ENCODE peak calls at places on chromosomes 5 and 9, in six cellular contexts. One of them, this sample, is unnamed. For H3K27me3, the result is how much of the 10 kb centered on the place peaks cover.

GRCh38 chr5:121031487-121031886 is 567.4 kb downstream of the PRR16 start:
- DNase-seq in GM06990: no peak
- DNase-seq in left ventricle myocardium inferior: no peak
- DNase-seq in transverse colon: no peak
- DNase-seq in body of pancreas: no peak
- DNase-seq in uterus: no peak
- DNase-seq in this sample: no peak

GRCh38 chr5:147611483-147611882 is 101.6 kb upstream of the DPYSL3 start:
- DNase-seq in GM06990: no peak
- DNase-seq in left ventricle myocardium inferior: no peak
- DNase-seq in transverse colon: no peak
- DNase-seq in body of pancreas: no peak
- DNase-seq in uterus: no peak
- DNase-seq in this sample: no peak

GRCh38 chr9:16221350-16221749 is 649.1 kb downstream of the BNC2 start:
- DNase-seq in GM06990: no peak
- DNase-seq in left ventricle myocardium inferior: peak
- DNase-seq in transverse colon: no peak
- DNase-seq in body of pancreas: peak
- DNase-seq in uterus: no peak
- DNase-seq in this sample: no peak

GRCh38 chr9:109181284-109181683 is 14.2 kb upstream of the FRRS1L start:
- DNase-seq in GM06990: peak
- DNase-seq in left ventricle myocardium inferior: no peak
- DNase-seq in transverse colon: no peak
- DNase-seq in body of pancreas: no peak
- DNase-seq in uterus: no peak
- DNase-seq in this sample: no peak

GRCh38 chr5:94102849-94103248 is 361.4 kb upstream of the POU5F2 start:
- DNase-seq in GM06990: no peak
- DNase-seq in left ventricle myocardium inferior: no peak
- DNase-seq in transverse colon: no peak
- DNase-seq in body of pancreas: no peak
- DNase-seq in uterus: no peak
- DNase-seq in this sample: no peak

GRCh38 chr9:35960029-35960655 is 2.2 kb upstream of the OR2S2 start:
- DNase-seq in GM06990: no peak
- DNase-seq in left ventricle myocardium inferior: no peak
- DNase-seq in transverse colon: peak
- DNase-seq in body of pancreas: no peak
- DNase-seq in uterus: no peak
- DNase-seq in this sample: no peak

GRCh38 chr9:114757395-114757794 is 48.4 kb downstream of the TNFSF15 start:
- DNase-seq in GM06990: no peak
- DNase-seq in left ventricle myocardium inferior: no peak
- DNase-seq in transverse colon: no peak
- DNase-seq in body of pancreas: no peak
- DNase-seq in uterus: no peak
- DNase-seq in this sample: no peak

GRCh38 chr5:6315580-6315979 is 62.8 kb downstream of the MED10 start:
- DNase-seq in GM06990: no peak
- DNase-seq in left ventricle myocardium inferior: no peak
- DNase-seq in transverse colon: no peak
- DNase-seq in body of pancreas: no peak
- DNase-seq in uterus: no peak
- DNase-seq in this sample: no peak

GRCh38 chr9:35606138-35606504 is 1.1 kb downstream of the TESK1 start:
- DNase-seq in GM06990: no peak
- DNase-seq in left ventricle myocardium inferior: no peak
- DNase-seq in transverse colon: no peak
- DNase-seq in body of pancreas: no peak
- DNase-seq in uterus: no peak
- DNase-seq in this sample: no peak

GRCh38 chr9:87290241-87290700 is 207.4 kb upstream of the DAPK1 start:
- DNase-seq in GM06990: no peak
- DNase-seq in left ventricle myocardium inferior: no peak
- DNase-seq in transverse colon: no peak
- DNase-seq in body of pancreas: no peak
- DNase-seq in uterus: no peak
- DNase-seq in this sample: no peak
- TF ChIP-seq CTCF in GM06990: peak
- TF ChIP-seq CTCF in left ventricle myocardium inferior: no peak
- TF ChIP-seq CTCF in transverse colon: no peak
- TF ChIP-seq CTCF in body of pancreas: no peak
- TF ChIP-seq CTCF in uterus: no peak
- TF ChIP-seq CTCF in this sample: no peak

DNA sequence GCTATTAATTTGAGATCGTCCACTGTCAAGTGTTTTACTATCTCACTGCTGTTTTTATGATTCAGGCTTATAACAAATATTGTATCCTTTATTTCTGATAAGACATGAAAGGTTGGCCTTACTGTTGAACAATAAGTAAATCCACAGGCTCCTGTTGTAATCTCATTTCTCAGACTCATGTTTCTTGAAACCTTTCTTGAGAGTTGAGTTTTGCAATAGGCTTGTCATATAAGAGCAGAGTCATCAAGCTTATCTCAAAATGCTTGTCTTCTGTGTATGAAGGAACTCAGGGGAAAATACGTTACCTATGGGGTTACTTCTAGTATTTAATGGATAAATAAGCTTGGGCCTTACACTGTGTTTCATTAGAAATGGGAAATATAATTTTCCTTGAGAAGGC is 9.2 kb upstream of the TLX3 start:
- DNase-seq in GM06990: no peak
- DNase-seq in left ventricle myocardium inferior: no peak
- DNase-seq in transverse colon: no peak
- DNase-seq in body of pancreas: no peak
- DNase-seq in uterus: no peak
- DNase-seq in this sample: no peak
- H3K27me3 ChIP-seq in GM06990: under half
- H3K27me3 ChIP-seq in left ventricle myocardium inferior: half or more
- H3K27me3 ChIP-seq in transverse colon: under half
- H3K27me3 ChIP-seq in body of pancreas: under half
- H3K27me3 ChIP-seq in uterus: under half
- H3K27me3 ChIP-seq in this sample: under half

GRCh38 chr9:136091582-136092352 is 3.3 kb downstream of the NACC2 start:
- DNase-seq in GM06990: no peak
- DNase-seq in left ventricle myocardium inferior: no peak
- DNase-seq in transverse colon: no peak
- DNase-seq in body of pancreas: peak
- DNase-seq in uterus: no peak
- DNase-seq in this sample: peak

GRCh38 chr9:136093331-136093986 is 1.6 kb downstream of the NACC2 start:
- DNase-seq in GM06990: no peak
- DNase-seq in left ventricle myocardium inferior: no peak
- DNase-seq in transverse colon: no peak
- DNase-seq in body of pancreas: peak
- DNase-seq in uterus: no peak
- DNase-seq in this sample: no peak

GRCh38 chr9:136093995-136094881 is 851 bp downstream of the NACC2 start:
- DNase-seq in GM06990: no peak
- DNase-seq in left ventricle myocardium inferior: peak
- DNase-seq in transverse colon: peak
- DNase-seq in body of pancreas: peak
- DNase-seq in uterus: peak
- DNase-seq in this sample: peak

GRCh38 chr9:136092353-136092650 is 2.8 kb downstream of the NACC2 start:
- DNase-seq in GM06990: no peak
- DNase-seq in left ventricle myocardium inferior: no peak
- DNase-seq in transverse colon: no peak
- DNase-seq in body of pancreas: no peak
- DNase-seq in uterus: no peak
- DNase-seq in this sample: no peak

GRCh38 chr9:136092741-136093140 is 2.3 kb downstream of the NACC2 start:
- DNase-seq in GM06990: no peak
- DNase-seq in left ventricle myocardium inferior: no peak
- DNase-seq in transverse colon: no peak
- DNase-seq in body of pancreas: no peak
- DNase-seq in uterus: no peak
- DNase-seq in this sample: peak
- H3K4me3 ChIP-seq in GM06990: no peak
- H3K4me3 ChIP-seq in left ventricle myocardium inferior: peak
- H3K4me3 ChIP-seq in transverse colon: no peak
- H3K4me3 ChIP-seq in body of pancreas: no peak
- H3K4me3 ChIP-seq in uterus: peak
- H3K4me3 ChIP-seq in this sample: no peak

GRCh38 chr9:137582286-137582860 is 3.6 kb upstream of the DPH7 start:
- DNase-seq in GM06990: no peak
- DNase-seq in left ventricle myocardium inferior: no peak
- DNase-seq in transverse colon: no peak
- DNase-seq in body of pancreas: peak
- DNase-seq in uterus: no peak
- DNase-seq in this sample: no peak
- TF ChIP-seq CTCF in GM06990: peak
- TF ChIP-seq CTCF in left ventricle myocardium inferior: peak
- TF ChIP-seq CTCF in transverse colon: no peak
- TF ChIP-seq CTCF in body of pancreas: peak
- TF ChIP-seq CTCF in uterus: no peak
- TF ChIP-seq CTCF in this sample: no peak

DNA sequence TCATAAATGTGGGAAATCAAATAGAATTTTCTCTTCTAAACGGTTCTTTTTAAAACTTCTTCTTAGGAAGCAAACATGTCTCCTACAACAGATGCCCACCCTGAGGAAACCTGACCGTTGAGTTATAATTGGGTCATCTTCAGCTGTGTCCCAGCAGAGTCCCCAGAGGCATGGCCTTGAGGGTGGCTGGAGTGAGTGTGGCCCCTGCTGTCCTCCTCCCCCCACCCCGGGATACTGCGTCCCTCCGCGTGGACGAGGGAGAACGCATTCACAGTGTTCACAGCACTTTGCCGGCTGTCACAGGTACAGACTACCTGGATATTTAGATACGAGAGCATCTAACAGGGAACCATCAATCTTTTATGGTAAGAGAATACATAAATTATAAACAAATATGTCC is 214.8 kb downstream of the IRX2 start:
- DNase-seq in GM06990: no peak
- DNase-seq in left ventricle myocardium inferior: no peak
- DNase-seq in transverse colon: no peak
- DNase-seq in body of pancreas: no peak
- DNase-seq in uterus: no peak
- DNase-seq in this sample: no peak
- H3K27me3 ChIP-seq in GM06990: under half
- H3K27me3 ChIP-seq in left ventricle myocardium inferior: half or more
- H3K27me3 ChIP-seq in transverse colon: under half
- H3K27me3 ChIP-seq in body of pancreas: under half
- H3K27me3 ChIP-seq in uterus: under half
- H3K27me3 ChIP-seq in this sample: under half

GRCh38 chr5:84382363-84383295 is 2.1 kb downstream of the EDIL3 start:
- DNase-seq in GM06990: peak
- DNase-seq in left ventricle myocardium inferior: peak
- DNase-seq in transverse colon: peak
- DNase-seq in body of pancreas: peak
- DNase-seq in uterus: peak
- DNase-seq in this sample: no peak
- H3K4me3 ChIP-seq in GM06990: no peak
- H3K4me3 ChIP-seq in left ventricle myocardium inferior: peak
- H3K4me3 ChIP-seq in transverse colon: peak
- H3K4me3 ChIP-seq in body of pancreas: no peak
- H3K4me3 ChIP-seq in uterus: peak
- H3K4me3 ChIP-seq in this sample: no peak

GRCh38 chr5:149130932-149131273 is 10.4 kb upstream of the ABLIM3 start:
- DNase-seq in GM06990: no peak
- DNase-seq in left ventricle myocardium inferior: no peak
- DNase-seq in transverse colon: no peak
- DNase-seq in body of pancreas: no peak
- DNase-seq in uterus: no peak
- DNase-seq in this sample: no peak

GRCh38 chr5:149128023-149128875 is 13.0 kb upstream of the ABLIM3 start:
- DNase-seq in GM06990: no peak
- DNase-seq in left ventricle myocardium inferior: no peak
- DNase-seq in transverse colon: peak
- DNase-seq in body of pancreas: peak
- DNase-seq in uterus: no peak
- DNase-seq in this sample: no peak

GRCh38 chr5:149132474-149132873 is 8.8 kb upstream of the ABLIM3 start:
- DNase-seq in GM06990: no peak
- DNase-seq in left ventricle myocardium inferior: no peak
- DNase-seq in transverse colon: no peak
- DNase-seq in body of pancreas: no peak
- DNase-seq in uterus: no peak
- DNase-seq in this sample: no peak

GRCh38 chr5:149129181-149129580 is 12.1 kb upstream of the ABLIM3 start:
- DNase-seq in GM06990: no peak
- DNase-seq in left ventricle myocardium inferior: no peak
- DNase-seq in transverse colon: no peak
- DNase-seq in body of pancreas: no peak
- DNase-seq in uterus: no peak
- DNase-seq in this sample: no peak

GRCh38 chr5:149130121-149130931 is 11.0 kb upstream of the ABLIM3 start:
- DNase-seq in GM06990: no peak
- DNase-seq in left ventricle myocardium inferior: no peak
- DNase-seq in transverse colon: no peak
- DNase-seq in body of pancreas: no peak
- DNase-seq in uterus: no peak
- DNase-seq in this sample: no peak
- TF ChIP-seq CTCF in GM06990: no peak
- TF ChIP-seq CTCF in left ventricle myocardium inferior: peak
- TF ChIP-seq CTCF in transverse colon: no peak
- TF ChIP-seq CTCF in body of pancreas: no peak
- TF ChIP-seq CTCF in uterus: peak
- TF ChIP-seq CTCF in this sample: no peak

GRCh38 chr9:136689108-136689460 is 1.8 kb upstream of the AGPAT2 start:
- DNase-seq in GM06990: no peak
- DNase-seq in left ventricle myocardium inferior: no peak
- DNase-seq in transverse colon: no peak
- DNase-seq in body of pancreas: no peak
- DNase-seq in uterus: no peak
- DNase-seq in this sample: no peak
- H3K27me3 ChIP-seq in GM06990: under half
- H3K27me3 ChIP-seq in left ventricle myocardium inferior: under half
- H3K27me3 ChIP-seq in transverse colon: under half
- H3K27me3 ChIP-seq in body of pancreas: under half
- H3K27me3 ChIP-seq in uterus: under half
- H3K27me3 ChIP-seq in this sample: under half

DNA sequence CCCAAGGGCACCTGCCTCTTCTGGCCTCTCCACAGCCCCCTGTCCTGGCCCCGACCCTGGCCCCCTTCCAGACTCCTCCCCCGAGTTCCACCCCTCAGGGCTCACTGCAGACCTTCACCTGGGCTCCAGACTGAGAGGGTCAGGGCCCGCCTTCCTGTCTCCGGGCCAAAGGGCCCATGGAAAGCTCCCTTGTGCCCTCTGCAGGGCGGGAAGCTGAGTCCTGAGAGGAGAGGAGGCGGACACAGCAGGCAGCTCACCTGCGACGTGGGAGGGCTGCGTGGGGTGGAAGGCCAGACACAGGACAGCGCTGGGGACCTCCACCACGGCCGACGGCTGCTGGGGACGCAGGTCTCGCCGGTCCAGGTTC is 20.6 kb downstream of the DYNC2I2 start:
- DNase-seq in GM06990: no peak
- DNase-seq in left ventricle myocardium inferior: peak
- DNase-seq in transverse colon: peak
- DNase-seq in body of pancreas: peak
- DNase-seq in uterus: peak
- DNase-seq in this sample: no peak
- H3K4me3 ChIP-seq in GM06990: no peak
- H3K4me3 ChIP-seq in left ventricle myocardium inferior: peak
- H3K4me3 ChIP-seq in transverse colon: peak
- H3K4me3 ChIP-seq in body of pancreas: no peak
- H3K4me3 ChIP-seq in uterus: no peak
- H3K4me3 ChIP-seq in this sample: no peak